ENCODE peak calls at places on chromosomes 1 and 21, in six cellular contexts. R is GM23338, G is MM.1S, B is fibroblast of lung, M is HepG2, H is DND-41. A is an unnamed sample.

GRCh38 chr21:42724226-42724920 is 71.0 kb downstream of the PDE9A start:
- DNase-seq in R (no peak), G (no peak), B (peak; percentile 95), M (peak; percentile 91), H (no peak), A (peak; percentile 77)

GRCh38 chr1:42012852-42013251 is 94.1 kb upstream of the HIVEP3 start:
- DNase-seq in R (no peak), G (no peak), B (no peak), M (no peak), H (no peak), A (no peak)

GRCh38 chr1:223204424-223204823 is 61.4 kb upstream of the TLR5 start:
- DNase-seq in R (no peak), G (no peak), B (no peak), M (no peak), H (no peak), A (no peak)

GRCh38 chr1:24416666-24417391 is 1.2 kb downstream of the NIPAL3 start:
- DNase-seq in R (peak; percentile 35), G (peak; percentile 94), B (peak; percentile 100), M (peak; percentile 48), H (peak; percentile 79), A (no peak)

GRCh38 chr21:35711661-35712060 is 348.7 kb downstream of the SETD4 start:
- DNase-seq in R (no peak), G (peak; percentile 93), B (no peak), M (no peak), H (peak; percentile 88), A (no peak)

GRCh38 chr1:19606817-19607706 is 37.0 kb upstream of the NBL1 start:
- DNase-seq in R (no peak), G (no peak), B (peak; percentile 52), M (no peak), H (peak; percentile 10), A (no peak)

GRCh38 chr1:119987112-119987511 is 82.3 kb downstream of the NOTCH2 start:
- DNase-seq in R (no peak), G (no peak), B (peak; percentile 97), M (no peak), H (no peak), A (no peak)

GRCh38 chr1:116666747-116667576 is 571 bp downstream of the IGSF3 start:
- DNase-seq in R (peak; percentile 62), G (no peak), B (no peak), M (no peak), H (no peak), A (no peak)

GRCh38 chr1:17912491-17912890 is 157.4 kb downstream of the ACTL8 start:
- DNase-seq in R (no peak), G (no peak), B (no peak), M (no peak), H (no peak), A (no peak)

GRCh38 chr1:17913326-17914115 is 158.4 kb downstream of the ACTL8 start:
- DNase-seq in R (no peak), G (no peak), B (no peak), M (no peak), H (no peak), A (no peak)

GRCh38 chr1:17908945-17909344 is 153.8 kb downstream of the ACTL8 start:
- DNase-seq in R (no peak), G (no peak), B (no peak), M (no peak), H (no peak), A (no peak)

GRCh38 chr1:17911789-17912188 is 156.7 kb downstream of the ACTL8 start:
- DNase-seq in R (no peak), G (no peak), B (no peak), M (no peak), H (no peak), A (no peak)

DNA sequence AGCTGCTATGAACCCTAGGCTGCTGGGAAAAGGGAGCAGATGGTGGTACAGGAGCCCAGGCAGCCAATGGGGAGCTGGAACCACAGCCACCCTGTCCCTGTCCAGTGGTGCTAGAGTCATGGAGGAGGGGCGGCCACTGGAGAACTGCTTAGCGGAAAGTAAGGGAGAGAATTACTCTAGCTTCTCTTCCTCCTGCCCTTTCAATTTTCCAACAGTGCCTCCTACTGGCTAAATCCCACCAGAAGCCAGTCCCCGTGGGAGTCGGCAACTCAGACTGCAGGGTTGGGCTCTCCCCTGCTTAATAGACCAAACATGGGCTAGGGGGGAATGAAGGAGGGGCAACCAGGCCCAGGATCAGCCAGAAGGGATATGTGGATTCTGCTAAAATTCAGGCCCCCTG is 154.5 kb downstream of the ACTL8 start:
- DNase-seq in R (peak; percentile 80), G (no peak), B (peak; percentile 3), M (no peak), H (no peak), A (no peak)
- TF ChIP-seq CTCF in R (peak; percentile 82), G (no peak), B (peak; percentile 62), M (peak; percentile 49), H (peak; percentile 49), A (peak; percentile 39)

GRCh38 chr1:47448462-47449233 is 10.8 kb downstream of the FOXD2 start:
- DNase-seq in R (no peak), G (no peak), B (no peak), M (no peak), H (no peak), A (no peak)
- TF ChIP-seq EZH2 in R (peak; percentile 20), G (no peak), B (no peak), M (no peak), H (no peak), A (no peak)

GRCh38 chr1:26315874-26316850 is 1.6 kb upstream of the CD52 start:
- DNase-seq in R (peak; percentile 42), G (no peak), B (no peak), M (no peak), H (no peak), A (no peak)
- H3K27ac ChIP-seq in R (peak overlapping the region; percentile 45), G (no peak overlapping the region), B (no peak overlapping the region), M (no peak overlapping the region), H (no peak overlapping the region), A (no peak overlapping the region)

GRCh38 chr1:72837781-72838180 is 555.4 kb upstream of the NEGR1 start:
- DNase-seq in R (peak; percentile 57), G (no peak), B (no peak), M (no peak), H (no peak), A (peak; percentile 66)
- TF ChIP-seq CTCF in R (no peak), G (no peak), B (no peak), M (no peak), H (no peak), A (no peak)

DNA sequence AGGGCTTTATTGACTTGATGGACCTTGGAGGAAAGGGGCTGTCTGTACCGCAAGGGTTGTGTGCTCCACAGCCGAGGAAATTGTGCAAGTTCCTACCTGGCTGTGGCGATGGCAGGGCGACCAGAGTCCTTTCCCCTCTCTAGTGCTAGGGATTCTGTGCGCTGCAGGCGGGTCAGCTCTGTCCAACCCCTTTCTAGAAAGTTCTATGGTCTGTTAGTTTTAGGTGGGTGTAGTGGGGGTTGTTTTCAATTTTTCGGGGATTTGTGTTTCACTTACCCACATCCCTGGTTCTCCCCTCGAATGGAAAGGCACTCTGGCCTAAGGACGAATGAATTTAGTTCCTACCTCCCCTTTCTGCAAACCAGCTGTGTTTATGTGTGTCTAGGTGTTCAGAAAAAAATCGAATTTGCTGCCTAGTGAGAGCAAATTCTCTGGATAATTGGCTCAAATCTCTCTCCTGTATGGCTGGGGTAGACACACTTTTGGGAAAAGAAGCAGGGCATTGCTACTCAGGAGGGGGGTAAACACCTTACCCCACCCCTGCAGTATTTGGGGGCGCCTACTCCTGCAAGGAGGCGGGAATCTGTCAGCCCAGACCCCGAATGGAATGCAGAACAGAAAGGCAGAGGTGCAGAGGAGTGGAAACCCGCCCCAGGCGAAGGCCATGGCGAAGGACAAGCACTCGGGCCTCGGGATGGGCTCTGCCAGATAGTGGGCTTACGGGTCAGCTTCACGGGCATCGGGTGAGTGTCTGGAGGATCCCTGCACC is 2.0 kb downstream of the DMBX1 start:
- DNase-seq in R (no peak), G (no peak), B (no peak), M (no peak), H (no peak), A (no peak)
- TF ChIP-seq EZH2 in R (peak; percentile 90), G (no peak), B (peak; percentile 82), M (no peak), H (no peak), A (no peak)

GRCh38 chr1:59058681-59059441 is 238.0 kb upstream of the FGGY start:
- DNase-seq in R (no peak), G (peak; percentile 18), B (no peak), M (no peak), H (no peak), A (no peak)

GRCh38 chr1:59064592-59064991 is 232.3 kb upstream of the FGGY start:
- DNase-seq in R (no peak), G (no peak), B (no peak), M (no peak), H (no peak), A (no peak)

GRCh38 chr1:59063501-59063900 is 233.4 kb upstream of the FGGY start:
- DNase-seq in R (peak; percentile 56), G (no peak), B (no peak), M (no peak), H (peak; percentile 36), A (peak; percentile 63)

GRCh38 chr1:59062743-59063142 is 234.2 kb upstream of the FGGY start:
- DNase-seq in R (peak; percentile 21), G (no peak), B (peak; percentile 83), M (no peak), H (no peak), A (no peak)

GRCh38 chr1:59061876-59062275 is 235.0 kb upstream of the FGGY start:
- DNase-seq in R (no peak), G (no peak), B (peak; percentile 92), M (no peak), H (no peak), A (peak; percentile 49)
- H3K27ac ChIP-seq in R (no peak overlapping the region), G (no peak overlapping the region), B (peak overlapping the region; percentile 78), M (no peak overlapping the region), H (no peak overlapping the region), A (no peak overlapping the region)

DNA sequence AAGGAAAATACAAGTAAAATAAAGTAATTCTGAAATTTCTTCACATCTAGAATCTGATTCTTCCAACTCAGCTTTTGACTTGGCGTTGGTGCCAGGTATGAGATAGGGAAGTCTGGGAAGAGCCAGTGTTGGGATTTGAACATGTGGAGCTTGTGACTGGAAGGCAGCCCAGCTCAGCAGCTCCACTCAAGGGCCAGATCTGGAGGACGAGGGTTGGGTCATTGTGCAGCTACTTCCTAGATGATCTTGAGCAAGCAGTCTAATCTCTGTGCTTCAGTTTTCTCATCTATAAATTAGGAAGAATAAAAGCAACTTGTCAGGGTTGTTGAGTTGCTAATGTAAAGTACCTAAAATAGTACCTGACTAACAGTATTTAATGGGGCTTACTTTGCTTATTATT is 5.0 kb downstream of the ADARB1 start:
- DNase-seq in R (no peak), G (no peak), B (no peak), M (no peak), H (peak; percentile 25), A (no peak)
- TF ChIP-seq CTCF in R (no peak), G (no peak), B (no peak), M (no peak), H (no peak), A (no peak)

DNA sequence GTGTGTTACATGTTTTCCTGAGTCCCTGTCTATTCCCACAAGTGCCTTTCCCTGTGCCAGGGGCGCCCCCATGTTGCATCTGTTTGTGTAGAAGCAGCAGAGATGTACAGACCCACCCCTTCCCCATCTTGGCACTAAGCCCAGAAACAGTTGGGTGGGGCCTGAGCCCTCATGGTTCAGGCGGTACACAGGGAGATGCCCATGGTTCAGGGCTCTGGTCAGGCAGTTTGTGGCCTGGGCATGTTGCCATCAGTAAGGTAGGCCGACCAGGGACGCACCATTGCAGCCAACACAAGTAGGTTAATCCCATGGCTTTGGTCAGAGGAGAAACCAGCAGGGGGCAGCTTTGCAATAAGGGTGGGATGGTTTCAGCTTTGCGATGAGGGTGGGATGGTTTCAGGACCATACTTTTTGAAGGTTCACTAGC is 914 bp upstream of the ADGRB2 start:
- DNase-seq in R (peak; percentile 69), G (peak; percentile 11), B (no peak), M (no peak), H (peak; percentile 62), A (peak; percentile 41)
- TF ChIP-seq EZH2 in R (no peak), G (no peak), B (no peak), M (no peak), H (no peak), A (no peak)

A was measured in A673.